ENCODE peak calls at places on chromosomes 3 and 15, in six cellular contexts. One of them, this sample, is unnamed.

GRCh38 chr15:83927704-83928391 is 273.9 kb downstream of the ADAMTSL3 start:
- DNase-seq in IMR-90: no peak
- DNase-seq in neuronal stem cell: no peak
- DNase-seq in H9: no peak
- DNase-seq in H1: no peak
- DNase-seq in mesenchymal stem cell: no peak
- DNase-seq in this sample: no peak

GRCh38 chr15:36029606-36030005 is 483.6 kb upstream of the DPH6 start:
- DNase-seq in H9: no peak
- DNase-seq in IMR-90: peak
- DNase-seq in neuronal stem cell: no peak
- DNase-seq in H1: no peak
- DNase-seq in mesenchymal stem cell: peak
- DNase-seq in this sample: peak

GRCh38 chr3:124745092-124745491 is 14.8 kb downstream of the UMPS start:
- DNase-seq in H9: no peak
- DNase-seq in H1: no peak
- DNase-seq in mesenchymal stem cell: no peak
- DNase-seq in neuronal stem cell: no peak
- DNase-seq in IMR-90: no peak
- DNase-seq in this sample: no peak

GRCh38 chr3:156633335-156633734 is 41.1 kb upstream of the TIPARP start:
- DNase-seq in H1: no peak
- DNase-seq in mesenchymal stem cell: no peak
- DNase-seq in neuronal stem cell: no peak
- DNase-seq in H9: no peak
- DNase-seq in IMR-90: peak
- DNase-seq in this sample: peak

GRCh38 chr3:86996261-86996955 is 5.5 kb upstream of the VGLL3 start:
- DNase-seq in neuronal stem cell: no peak
- DNase-seq in mesenchymal stem cell: peak
- DNase-seq in H1: no peak
- DNase-seq in IMR-90: peak
- DNase-seq in H9: no peak
- DNase-seq in this sample: peak

GRCh38 chr3:24156466-24156865 is 211.4 kb downstream of the NR1D2 start:
- DNase-seq in H1: no peak
- DNase-seq in H9: no peak
- DNase-seq in neuronal stem cell: no peak
- DNase-seq in mesenchymal stem cell: peak
- DNase-seq in IMR-90: peak
- DNase-seq in this sample: peak

GRCh38 chr15:101004986-101005747 is 86.0 kb downstream of the LRRK1 start:
- DNase-seq in neuronal stem cell: no peak
- DNase-seq in H9: peak
- DNase-seq in mesenchymal stem cell: no peak
- DNase-seq in IMR-90: no peak
- DNase-seq in H1: no peak
- DNase-seq in this sample: no peak

GRCh38 chr3:184711366-184712247 is at the start of gene MAGEF1:
- DNase-seq in H9: peak
- DNase-seq in H1: peak
- DNase-seq in mesenchymal stem cell: peak
- DNase-seq in IMR-90: peak
- DNase-seq in neuronal stem cell: peak
- DNase-seq in this sample: peak

GRCh38 chr15:73108676-73109075 is 56.4 kb downstream of the NEO1 start:
- DNase-seq in IMR-90: no peak
- DNase-seq in mesenchymal stem cell: no peak
- DNase-seq in neuronal stem cell: no peak
- DNase-seq in H1: no peak
- DNase-seq in H9: no peak
- DNase-seq in this sample: no peak

DNA sequence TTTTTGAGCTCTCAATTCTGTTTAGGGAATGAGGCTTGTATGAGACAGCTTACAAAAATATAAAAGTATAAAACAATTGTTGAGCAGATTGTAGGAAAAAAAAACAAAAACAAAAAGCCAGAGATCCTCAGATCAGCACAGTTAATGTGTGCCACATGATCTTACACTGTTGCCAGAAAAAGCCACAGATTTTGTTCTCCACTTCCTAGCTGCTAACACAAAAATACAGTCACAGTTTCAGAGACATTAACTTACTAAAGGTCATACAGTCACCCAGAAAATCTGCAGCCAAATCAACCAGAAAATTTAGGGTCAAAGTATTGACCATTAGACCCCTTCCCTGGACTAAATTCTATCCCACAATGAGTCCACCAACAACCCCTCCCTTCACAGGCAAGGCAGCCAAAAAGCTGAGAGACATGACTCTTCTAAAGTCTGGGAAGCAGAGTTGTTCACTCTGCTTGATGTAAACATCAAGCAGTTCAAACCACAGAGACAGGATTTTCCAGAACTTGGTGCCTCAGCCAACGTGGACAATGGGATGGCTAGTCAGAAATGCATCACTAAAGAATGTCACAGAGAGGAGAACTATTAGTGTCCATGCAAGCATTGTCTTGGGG is 59.2 kb downstream of the SST start:
- DNase-seq in H1: no peak
- DNase-seq in mesenchymal stem cell: peak
- DNase-seq in neuronal stem cell: no peak
- DNase-seq in IMR-90: peak
- DNase-seq in H9: no peak
- DNase-seq in this sample: no peak
- H2BK120ac ChIP-seq in H1: no peak
- H2BK120ac ChIP-seq in mesenchymal stem cell: no peak
- H2BK120ac ChIP-seq in neuronal stem cell: no peak
- H2BK120ac ChIP-seq in IMR-90: no peak
- H2BK120ac ChIP-seq in H9: no peak
- H2BK120ac ChIP-seq in this sample: no peak

GRCh38 chr3:48989796-48990635 is at the start of gene P4HTM:
- DNase-seq in neuronal stem cell: peak
- DNase-seq in H1: peak
- DNase-seq in IMR-90: peak
- DNase-seq in H9: peak
- DNase-seq in mesenchymal stem cell: no peak
- DNase-seq in this sample: peak
- H3K4ac ChIP-seq in neuronal stem cell: peak
- H3K4ac ChIP-seq in H1: peak
- H3K4ac ChIP-seq in IMR-90: peak
- H3K4ac ChIP-seq in H9: no peak
- H3K4ac ChIP-seq in mesenchymal stem cell: peak
- H3K4ac ChIP-seq in this sample: peak

GRCh38 chr3:154791611-154792010 is 288.5 kb upstream of the MME start:
- DNase-seq in H9: no peak
- DNase-seq in H1: no peak
- DNase-seq in mesenchymal stem cell: no peak
- DNase-seq in neuronal stem cell: no peak
- DNase-seq in IMR-90: no peak
- DNase-seq in this sample: no peak

GRCh38 chr3:154783053-154784037 is 296.8 kb upstream of the MME start:
- DNase-seq in neuronal stem cell: no peak
- DNase-seq in IMR-90: no peak
- DNase-seq in H1: no peak
- DNase-seq in mesenchymal stem cell: no peak
- DNase-seq in H9: no peak
- DNase-seq in this sample: no peak

GRCh38 chr3:154781595-154781994 is 298.5 kb upstream of the MME start:
- DNase-seq in IMR-90: no peak
- DNase-seq in mesenchymal stem cell: no peak
- DNase-seq in H1: no peak
- DNase-seq in neuronal stem cell: no peak
- DNase-seq in H9: no peak
- DNase-seq in this sample: peak

GRCh38 chr3:154782151-154782550 is 298.0 kb upstream of the MME start:
- DNase-seq in H9: no peak
- DNase-seq in H1: no peak
- DNase-seq in mesenchymal stem cell: no peak
- DNase-seq in IMR-90: peak
- DNase-seq in neuronal stem cell: no peak
- DNase-seq in this sample: no peak

DNA sequence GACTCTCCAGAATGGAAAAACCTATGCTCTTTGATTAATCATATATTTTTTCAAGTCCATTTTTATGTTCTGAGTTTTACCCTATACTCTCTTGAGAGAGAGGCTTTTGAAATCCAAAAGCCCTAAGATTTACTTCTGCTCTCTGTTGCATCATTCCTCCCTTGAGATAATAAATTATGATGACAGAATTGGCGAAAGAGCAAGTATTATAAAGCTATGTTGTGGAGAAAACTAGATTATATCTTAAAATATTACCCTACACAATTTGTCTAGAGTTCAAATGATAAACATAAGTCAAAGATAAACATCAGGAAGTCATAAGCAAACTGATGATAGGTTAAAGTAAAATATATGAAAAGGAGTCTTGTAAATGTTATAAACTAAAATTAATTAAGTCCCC is 293.4 kb upstream of the MME start:
- DNase-seq in H1: no peak
- DNase-seq in IMR-90: peak
- DNase-seq in H9: no peak
- DNase-seq in neuronal stem cell: no peak
- DNase-seq in mesenchymal stem cell: peak
- DNase-seq in this sample: no peak
- H3K14ac ChIP-seq in H1: no peak
- H3K14ac ChIP-seq in IMR-90: peak
- H3K14ac ChIP-seq in H9: no peak
- H3K14ac ChIP-seq in neuronal stem cell: no peak
- H3K14ac ChIP-seq in mesenchymal stem cell: no peak
- H3K14ac ChIP-seq in this sample: no peak

DNA sequence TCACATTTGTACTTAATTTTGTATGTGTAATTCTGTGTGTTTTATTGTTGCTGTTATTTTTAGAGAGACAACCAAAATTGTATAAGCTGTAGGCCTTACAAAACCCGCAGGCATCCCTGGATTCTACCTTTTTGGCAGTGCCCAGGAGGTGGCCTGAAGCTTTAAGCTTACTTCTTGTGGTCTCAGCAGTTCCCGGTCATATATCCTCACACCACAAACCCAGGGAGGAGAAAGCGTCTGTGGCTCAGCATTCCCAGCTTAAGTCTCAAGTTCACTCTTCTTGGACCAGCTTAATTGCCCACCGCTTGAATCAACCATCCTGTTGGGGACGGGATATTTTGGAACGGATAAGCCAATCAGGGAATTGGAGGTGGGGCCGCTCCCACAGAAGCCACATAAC is 36.7 kb downstream of the C2CD4A start:
- DNase-seq in H1: no peak
- DNase-seq in mesenchymal stem cell: no peak
- DNase-seq in H9: no peak
- DNase-seq in neuronal stem cell: no peak
- DNase-seq in IMR-90: no peak
- DNase-seq in this sample: no peak
- H2BK120ac ChIP-seq in H1: no peak
- H2BK120ac ChIP-seq in mesenchymal stem cell: no peak
- H2BK120ac ChIP-seq in H9: no peak
- H2BK120ac ChIP-seq in neuronal stem cell: no peak
- H2BK120ac ChIP-seq in IMR-90: no peak
- H2BK120ac ChIP-seq in this sample: no peak

GRCh38 chr3:108589998-108590323 is 439 bp downstream of the DZIP3 start:
- DNase-seq in H1: no peak
- DNase-seq in IMR-90: no peak
- DNase-seq in neuronal stem cell: no peak
- DNase-seq in mesenchymal stem cell: no peak
- DNase-seq in H9: no peak
- DNase-seq in this sample: no peak

GRCh38 chr3:108590443-108590842 is 921 bp downstream of the DZIP3 start:
- DNase-seq in IMR-90: no peak
- DNase-seq in mesenchymal stem cell: peak
- DNase-seq in H1: no peak
- DNase-seq in neuronal stem cell: no peak
- DNase-seq in H9: no peak
- DNase-seq in this sample: no peak

GRCh38 chr3:108588616-108589015 is 622 bp downstream of the CIP2A start:
- DNase-seq in H1: no peak
- DNase-seq in mesenchymal stem cell: no peak
- DNase-seq in IMR-90: no peak
- DNase-seq in neuronal stem cell: no peak
- DNase-seq in H9: no peak
- DNase-seq in this sample: no peak

GRCh38 chr3:108595304-108595703 is 5.8 kb downstream of the DZIP3 start:
- DNase-seq in mesenchymal stem cell: no peak
- DNase-seq in H1: no peak
- DNase-seq in H9: no peak
- DNase-seq in neuronal stem cell: no peak
- DNase-seq in IMR-90: no peak
- DNase-seq in this sample: no peak

GRCh38 chr3:108589081-108589997 is at the start of the genes CIP2A and DZIP3:
- DNase-seq in neuronal stem cell: peak
- DNase-seq in IMR-90: peak
- DNase-seq in mesenchymal stem cell: peak
- DNase-seq in H1: peak
- DNase-seq in H9: peak
- DNase-seq in this sample: peak
- H3K4ac ChIP-seq in neuronal stem cell: no peak
- H3K4ac ChIP-seq in IMR-90: peak
- H3K4ac ChIP-seq in mesenchymal stem cell: no peak
- H3K4ac ChIP-seq in H1: peak
- H3K4ac ChIP-seq in H9: no peak
- H3K4ac ChIP-seq in this sample: peak

DNA sequence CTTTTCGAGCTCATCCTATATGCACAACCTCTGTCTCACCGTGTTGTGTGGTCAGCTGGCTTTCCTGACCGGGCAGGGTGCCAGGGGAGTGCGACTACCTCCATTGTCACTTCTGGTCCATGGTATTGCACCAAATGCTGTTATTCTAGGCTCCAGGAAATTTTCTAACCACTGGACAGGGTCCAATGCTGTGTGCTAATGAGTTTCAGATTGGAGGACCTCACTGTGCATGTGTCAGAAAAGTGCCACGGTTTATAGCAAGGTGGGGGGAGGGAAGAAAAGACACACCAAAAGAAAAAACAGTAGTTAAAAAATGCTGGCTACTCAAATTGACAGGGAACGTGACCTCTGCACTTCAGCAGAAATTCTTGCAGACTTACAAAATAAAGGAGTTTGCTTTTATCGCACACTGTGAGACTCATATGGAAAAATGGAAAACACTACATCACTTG is 480.1 kb downstream of the FOXP1 start:
- DNase-seq in H9: no peak
- DNase-seq in mesenchymal stem cell: peak
- DNase-seq in H1: no peak
- DNase-seq in neuronal stem cell: no peak
- DNase-seq in IMR-90: peak
- DNase-seq in this sample: no peak
- H3K14ac ChIP-seq in H9: no peak
- H3K14ac ChIP-seq in mesenchymal stem cell: peak
- H3K14ac ChIP-seq in H1: no peak
- H3K14ac ChIP-seq in neuronal stem cell: no peak
- H3K14ac ChIP-seq in IMR-90: peak
- H3K14ac ChIP-seq in this sample: no peak